ENCODE peak calls at places on chromosome 6, in six cellular contexts. T, O, P, K, Y and F are unnamed samples.

GRCh38 chr6:12545837-12546658 is 170.5 kb upstream of the PHACTR1 start:
- DNase-seq in K (peak; percentile 77), P (no peak), O (peak; percentile 49), T (no peak), Y (no peak), F (no peak)

GRCh38 chr6:125377621-125378020 is 75.9 kb upstream of the HDDC2 start:
- DNase-seq in T (no peak), K (peak; percentile 17), Y (no peak), P (no peak), O (peak; percentile 95), F (peak; percentile 41)

GRCh38 chr6:139124887-139125672 is 9.8 kb upstream of the HECA start:
- DNase-seq in P (peak; percentile 57), T (no peak), K (peak; percentile 49), Y (no peak), O (peak; percentile 78), F (no peak)

GRCh38 chr6:22153384-22154158 is 143.3 kb downstream of the PRL start:
- DNase-seq in Y (no peak), O (peak; percentile 30), T (no peak), K (peak; percentile 27), P (no peak), F (peak; percentile 4)

GRCh38 chr6:42781546-42781810 is 374 bp upstream of the BICRAL start:
- DNase-seq in Y (no peak), P (no peak), O (peak; percentile 55), K (peak; percentile 30), T (no peak), F (peak; percentile 37)

GRCh38 chr6:22302828-22303227 is 6.0 kb upstream of the PRL start:
- DNase-seq in Y (no peak), O (no peak), K (no peak), T (no peak), P (no peak), F (no peak)

GRCh38 chr6:13916230-13916944 is 8.4 kb upstream of the RNF182 start:
- DNase-seq in Y (no peak), O (no peak), T (no peak), K (peak; percentile 42), P (no peak), F (no peak)

GRCh38 chr6:166903027-166903426 is 53.3 kb downstream of the RNASET2 start:
- DNase-seq in T (no peak), P (no peak), K (no peak), O (no peak), Y (no peak), F (peak; percentile 80)

GRCh38 chr6:166341464-166341863 is 881 bp downstream of the SFT2D1 start:
- DNase-seq in Y (no peak), K (no peak), O (no peak), T (no peak), P (no peak), F (no peak)

DNA sequence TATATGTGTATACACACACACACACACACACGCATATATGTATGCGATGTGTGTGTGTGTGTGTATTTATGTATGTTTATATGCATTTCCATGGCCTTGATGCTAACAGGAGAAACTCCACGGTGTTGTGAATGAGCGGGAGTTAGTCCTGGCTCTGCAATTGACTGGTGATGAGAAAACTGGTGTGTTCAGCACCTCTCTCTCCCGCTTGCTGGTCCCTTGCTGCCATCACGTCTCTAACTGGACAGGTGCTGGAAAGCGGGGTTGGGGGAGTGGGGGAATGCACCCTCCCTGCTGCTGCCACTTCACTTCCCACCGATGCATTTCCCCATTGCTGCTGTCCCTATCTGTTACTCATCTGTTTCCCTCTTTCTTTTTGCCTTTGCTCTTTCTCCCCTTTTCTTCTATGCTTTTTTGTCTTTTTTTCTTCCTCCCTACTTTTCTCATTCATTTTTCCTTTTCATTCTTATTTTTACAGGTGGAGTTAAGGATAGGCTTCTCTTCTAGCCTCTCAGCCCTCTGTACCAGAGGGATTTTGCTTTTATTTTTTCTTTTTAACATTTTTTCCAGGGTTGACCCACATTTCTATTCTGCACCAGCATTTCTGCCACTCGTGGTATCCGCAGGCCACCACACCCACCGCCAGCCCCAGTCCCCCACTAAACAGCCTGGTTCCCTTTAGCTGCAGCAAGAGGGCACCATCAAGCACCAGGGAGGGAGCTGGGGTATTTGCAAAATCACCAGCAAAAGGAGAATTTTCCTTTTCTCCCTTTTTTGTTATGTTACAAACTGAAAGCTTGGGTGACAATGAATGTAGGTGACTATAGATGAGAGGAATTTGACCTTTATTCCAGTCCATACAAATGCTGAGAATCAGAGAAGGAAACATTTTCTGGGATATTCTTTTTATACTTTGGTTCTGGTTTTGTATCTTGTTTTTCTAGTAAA is 115.6 kb downstream of the TCP11 start:
- DNase-seq in K (no peak), T (no peak), O (no peak), P (no peak), Y (no peak), F (no peak)
- H3K23ac ChIP-seq in K (peak overlapping the region; percentile 25), T (no peak overlapping the region), O (peak overlapping the region; percentile 23), P (no peak overlapping the region), Y (no peak overlapping the region), F (no peak overlapping the region)

GRCh38 chr6:4164043-4164442 is 28.7 kb upstream of the ECI2 start:
- DNase-seq in T (no peak), K (peak; percentile 2), Y (no peak), P (no peak), O (no peak), F (no peak)
- H3K14ac ChIP-seq in T (no peak overlapping the region), K (no peak overlapping the region), Y (no peak overlapping the region), P (no peak overlapping the region), O (no peak overlapping the region), F (no peak overlapping the region)

GRCh38 chr6:45378324-45378926 is 691 bp upstream of the SUPT3H start:
- DNase-seq in T (no peak), Y (no peak), O (no peak), K (no peak), P (no peak), F (no peak)
- H2BK120ac ChIP-seq in T (no peak overlapping the region), Y (no peak overlapping the region), O (peak overlapping the region; percentile 73), K (peak overlapping the region; percentile 49), P (no peak overlapping the region), F (peak overlapping the region; percentile 94)

DNA sequence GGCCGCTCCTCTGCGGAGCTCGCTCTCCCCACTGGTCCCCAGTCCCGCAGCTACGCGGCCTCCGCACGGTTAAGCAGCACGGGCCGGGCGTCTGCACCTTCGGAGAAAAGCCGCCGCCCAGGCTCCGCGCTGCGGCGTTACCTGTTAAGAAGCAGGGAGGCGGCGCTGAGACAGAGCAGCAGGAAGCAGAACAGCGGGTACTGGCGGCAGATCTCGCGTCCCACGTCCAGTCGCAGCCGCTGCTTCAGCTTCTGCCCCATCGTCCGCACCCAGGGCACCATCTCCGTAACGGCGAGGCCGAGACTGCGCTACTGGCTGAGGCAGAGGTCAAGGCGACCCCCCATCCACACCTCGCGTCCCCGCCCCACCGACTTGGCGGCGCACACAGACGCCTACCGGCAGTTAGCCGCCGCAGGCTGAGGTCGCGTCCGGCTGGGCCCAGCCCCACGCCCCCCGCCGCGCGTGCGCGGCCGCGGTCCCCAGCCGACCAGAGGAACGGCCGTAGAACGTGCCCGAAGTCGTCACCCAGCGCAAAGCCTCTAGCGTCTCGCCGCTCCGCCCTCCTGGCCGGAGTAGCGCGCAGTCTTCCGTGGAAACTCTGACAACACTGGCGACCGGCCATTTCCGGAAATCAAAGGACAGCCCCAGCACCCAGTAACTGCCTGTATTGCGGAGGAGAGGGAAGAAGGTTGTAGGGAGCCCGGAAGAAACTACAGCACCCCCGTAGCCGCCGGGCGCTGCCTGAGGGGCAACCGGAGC is at the start of gene SNX14:
- DNase-seq in T (peak; percentile 77), Y (peak; percentile 50), O (peak; percentile 97), K (peak; percentile 94), P (peak; percentile 82), F (peak; percentile 96)
- H3K23ac ChIP-seq in T (peak within 1 kb of the TSS; percentile 99), Y (no peak within 1 kb of the TSS), O (peak within 1 kb of the TSS; percentile 89), K (peak within 1 kb of the TSS; percentile 95), P (no peak within 1 kb of the TSS), F (no peak within 1 kb of the TSS)